ENCODE peak calls at places on chromosomes 13 and 19, in five cellular contexts. F is K562, T is HEK293T, Z is GM12878, E is HepG2. Q is an unnamed sample.

GRCh38 chr13:39783051-39783450 is 127.6 kb downstream of the COG6 start:
- DNase-seq in F (no peak), T (no peak), Z (no peak), E (no peak), Q (no peak)

GRCh38 chr13:44276061-44276460 is 97.6 kb upstream of the SERP2 start:
- DNase-seq in F (no peak), T (no peak), Z (no peak), E (no peak), Q (no peak)

GRCh38 chr13:87827479-87827878 is 156.3 kb downstream of the SLITRK5 start:
- DNase-seq in F (no peak), T (no peak), Z (no peak), E (no peak), Q (no peak)

GRCh38 chr13:87234981-87235380 is 436.2 kb upstream of the SLITRK5 start:
- DNase-seq in F (no peak), T (no peak), Z (no peak), E (no peak), Q (no peak)

GRCh38 chr19:12773571-12773970 is 1.8 kb downstream of the HOOK2 start:
- DNase-seq in F (no peak), T (no peak), Z (no peak), E (no peak), Q (no peak)

GRCh38 chr13:112776354-112776753 is 86.5 kb downstream of the ATP11A start:
- DNase-seq in F (no peak), T (no peak), Z (no peak), E (no peak), Q (no peak)

GRCh38 chr19:15195381-15195964 is 5.3 kb downstream of the NOTCH3 start:
- DNase-seq in F (no peak), T (peak), Z (no peak), E (no peak), Q (peak)

GRCh38 chr19:13152854-13153626 is 2.8 kb downstream of the IER2 start:
- DNase-seq in F (peak), T (peak), Z (peak), E (peak), Q (peak)

GRCh38 chr13:97512732-97513131 is 78.8 kb downstream of the RAP2A start:
- DNase-seq in F (no peak), T (no peak), Z (no peak), E (peak), Q (no peak)

GRCh38 chr19:43476606-43477005 is 11.2 kb upstream of the LYPD3 start:
- DNase-seq in F (no peak), T (no peak), Z (no peak), E (no peak), Q (no peak)

GRCh38 chr19:50368649-50369570 is 3.5 kb upstream of the NAPSA start:
- DNase-seq in F (peak), T (peak), Z (peak), E (peak), Q (peak)

GRCh38 chr19:12766051-12766521 is 9.3 kb downstream of the HOOK2 start:
- DNase-seq in F (peak), T (peak), Z (no peak), E (peak), Q (no peak)

GRCh38 chr13:31282741-31283455 is 83.1 kb downstream of the B3GLCT start:
- DNase-seq in F (no peak), T (no peak), Z (no peak), E (no peak), Q (no peak)

GRCh38 chr19:56566904-56567273 is 379 bp upstream of the ZNF470 start:
- DNase-seq in F (no peak), T (peak), Z (no peak), E (no peak), Q (peak)
- TF ChIP-seq FOXM1 in F (no peak), T (no peak), Z (no peak), E (no peak), Q (no peak)

GRCh38 chr13:51467730-51468129 is 14.9 kb upstream of the INTS6 start:
- DNase-seq in F (no peak), T (no peak), Z (no peak), E (no peak), Q (no peak)
- TF ChIP-seq FOXM1 in F (no peak), T (no peak), Z (no peak), E (no peak), Q (no peak)

DNA sequence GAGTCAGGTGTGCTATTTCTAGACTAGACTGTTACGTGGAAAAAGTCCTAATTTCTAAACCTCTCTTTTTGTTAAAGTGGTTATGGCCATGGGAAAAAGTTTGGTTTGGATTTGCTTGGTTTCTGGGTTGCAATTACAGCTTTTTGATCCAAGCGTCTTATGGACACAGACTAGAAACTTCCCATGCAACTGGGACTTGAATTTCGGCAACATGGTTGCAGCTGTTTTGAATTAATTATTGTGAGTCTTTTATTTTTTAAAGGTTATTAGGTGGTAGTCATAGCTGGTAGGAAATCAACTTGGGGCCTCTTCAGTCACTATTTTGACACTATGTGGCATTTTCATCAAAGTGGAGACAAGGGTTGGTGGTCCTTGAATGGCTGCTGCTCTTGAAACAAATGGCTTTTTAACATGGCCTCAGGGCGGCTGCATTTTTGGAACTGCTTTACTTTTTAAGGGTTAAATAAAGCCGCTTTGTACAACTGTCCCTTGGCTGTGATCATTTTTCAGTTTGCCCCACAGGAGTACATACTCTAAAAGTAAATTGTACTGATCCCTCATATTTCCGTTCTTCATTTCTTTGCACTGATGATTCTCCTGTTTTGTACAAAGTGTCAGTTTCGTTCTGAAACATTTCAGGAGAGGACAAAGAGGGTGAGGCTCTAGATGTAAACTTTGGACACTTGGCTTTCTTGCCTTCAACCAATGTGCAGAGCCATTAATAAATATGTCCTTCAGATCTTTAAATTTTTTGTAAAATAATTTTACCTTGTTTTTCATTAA is 15.9 kb downstream of the HNRNPM start:
- DNase-seq in F (no peak), T (no peak), Z (no peak), E (no peak), Q (no peak)
- TF ChIP-seq FOXM1 in F (no peak), T (no peak), Z (no peak), E (no peak), Q (no peak)

DNA sequence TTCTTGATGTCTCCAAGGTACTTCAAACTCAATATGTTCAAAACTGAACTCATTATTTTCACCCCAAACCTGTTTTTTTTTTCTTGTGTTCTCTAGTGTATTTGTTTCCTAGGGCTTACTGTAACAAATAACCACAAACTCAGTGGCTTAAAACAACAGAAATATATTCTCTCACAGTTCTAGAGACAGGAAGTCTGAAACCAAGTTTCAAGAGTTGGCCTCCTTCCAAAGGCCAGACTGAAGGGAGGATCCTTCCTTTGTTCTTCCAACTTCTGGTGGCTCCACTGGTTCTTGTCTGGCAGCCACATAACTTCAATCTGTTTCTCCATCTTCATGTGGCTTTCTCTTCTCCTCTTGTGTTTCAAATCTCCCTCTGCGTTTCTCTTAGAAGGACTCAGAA is 62.0 kb upstream of the PDCD5 start:
- DNase-seq in F (no peak), T (no peak), Z (no peak), E (no peak), Q (no peak)
- TF ChIP-seq FOXM1 in F (no peak), T (no peak), Z (no peak), E (no peak), Q (no peak)

GRCh38 chr13:68666774-68667397 is 1436.8 kb upstream of the PCDH9 start:
- DNase-seq in F (no peak), T (no peak), Z (no peak), E (no peak), Q (no peak)

GRCh38 chr13:68667863-68668262 is 1437.7 kb upstream of the PCDH9 start:
- DNase-seq in F (no peak), T (no peak), Z (no peak), E (no peak), Q (no peak)
- TF ChIP-seq FOXM1 in F (no peak), T (no peak), Z (no peak), E (no peak), Q (no peak)

DNA sequence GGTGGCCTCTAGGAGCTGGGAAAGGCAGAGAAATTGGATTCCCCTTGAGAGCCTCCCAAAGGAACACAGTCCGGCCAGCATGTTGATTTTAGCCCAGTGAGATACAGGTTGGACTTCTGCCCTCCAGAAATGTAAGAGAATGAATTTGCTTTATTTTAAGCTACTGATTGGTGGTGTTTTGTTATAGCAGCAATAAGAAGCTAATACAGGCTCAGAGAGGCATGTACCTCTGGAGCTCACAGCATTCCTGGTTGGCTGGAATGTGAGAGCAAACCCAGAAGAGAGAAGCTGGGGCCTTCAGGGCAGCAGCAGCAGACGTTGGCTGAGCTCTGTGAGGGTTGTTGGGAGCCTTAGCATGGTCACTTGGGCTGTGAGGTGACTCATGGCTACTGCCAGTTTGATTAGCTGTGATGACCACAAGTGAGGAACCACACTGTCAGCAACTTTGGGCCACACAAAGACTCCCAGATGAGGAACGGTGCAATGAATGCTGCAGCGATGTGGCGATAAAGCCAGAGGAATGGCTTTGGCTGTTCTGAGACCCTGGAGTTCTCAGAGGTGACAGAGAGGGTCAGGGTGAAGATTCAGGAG is 80.1 kb downstream of the CYSLTR2 start:
- DNase-seq in F (no peak), T (no peak), Z (no peak), E (no peak), Q (no peak)
- TF ChIP-seq FOXM1 in F (no peak), T (no peak), Z (no peak), E (no peak), Q (no peak)